ENCODE peak calls at places on chromosomes 4 and X, in four cellular contexts. One of them, this sample, is unnamed.

GRCh38 chr4:152709675-152710438 is 30.1 kb upstream of the TMEM154 start:
- DNase-seq in mesenchymal stem cell: no peak
- DNase-seq in H1: no peak
- DNase-seq in trophoblast cell: peak; percentile 45
- DNase-seq in this sample: no peak

GRCh38 chrX:105758784-105759183 is 63.6 kb upstream of the NRK start:
- DNase-seq in H1: no peak
- DNase-seq in trophoblast cell: peak; percentile 54
- DNase-seq in mesenchymal stem cell: peak; percentile 34
- DNase-seq in this sample: no peak

GRCh38 chrX:9980927-9981326 is 13.8 kb downstream of the CLDN34 start:
- DNase-seq in mesenchymal stem cell: no peak
- DNase-seq in trophoblast cell: no peak
- DNase-seq in H1: no peak
- DNase-seq in this sample: no peak

GRCh38 chrX:38138157-38138556 is 82.5 kb downstream of the SRPX start:
- DNase-seq in mesenchymal stem cell: no peak
- DNase-seq in H1: no peak
- DNase-seq in trophoblast cell: no peak
- DNase-seq in this sample: no peak

GRCh38 chrX:137749282-137749681 is 183.4 kb downstream of the ZIC3 start:
- DNase-seq in trophoblast cell: no peak
- DNase-seq in H1: no peak
- DNase-seq in mesenchymal stem cell: no peak
- DNase-seq in this sample: no peak

GRCh38 chr4:173494013-173494970 is 35.7 kb downstream of the HAND2 start:
- DNase-seq in mesenchymal stem cell: peak; percentile 65
- DNase-seq in trophoblast cell: peak; percentile 77
- DNase-seq in H1: peak; percentile 69
- DNase-seq in this sample: no peak

GRCh38 chr4:54625391-54625790 is 32.4 kb upstream of the KIT start:
- DNase-seq in H1: no peak
- DNase-seq in mesenchymal stem cell: peak; percentile 38
- DNase-seq in trophoblast cell: peak; percentile 88
- DNase-seq in this sample: no peak

GRCh38 chrX:135295238-135295943 is 13.9 kb upstream of the ETDC start:
- DNase-seq in H1: peak; percentile 63
- DNase-seq in mesenchymal stem cell: peak; percentile 47
- DNase-seq in trophoblast cell: peak; percentile 42
- DNase-seq in this sample: peak; percentile 18

GRCh38 chr4:162959056-162959455 is 207.6 kb downstream of the NAF1 start:
- DNase-seq in H1: peak; percentile 46
- DNase-seq in trophoblast cell: peak; percentile 26
- DNase-seq in mesenchymal stem cell: no peak
- DNase-seq in this sample: no peak

GRCh38 chr4:128155231-128155855 is 94.2 kb downstream of the LARP1B start:
- DNase-seq in trophoblast cell: no peak
- DNase-seq in mesenchymal stem cell: no peak
- DNase-seq in H1: no peak
- DNase-seq in this sample: no peak

GRCh38 chrX:17605676-17606075 is 131.6 kb upstream of the SCML1 start:
- DNase-seq in H1: no peak
- DNase-seq in trophoblast cell: peak; percentile 16
- DNase-seq in mesenchymal stem cell: peak; percentile 42
- DNase-seq in this sample: no peak

GRCh38 chr4:46270986-46271596 is 118.8 kb downstream of the GABRA2 start:
- DNase-seq in mesenchymal stem cell: peak; percentile 49
- DNase-seq in trophoblast cell: peak; percentile 34
- DNase-seq in H1: no peak
- DNase-seq in this sample: no peak

GRCh38 chr4:109690690-109691410 is 12.4 kb downstream of the CASP6 start:
- DNase-seq in H1: no peak
- DNase-seq in mesenchymal stem cell: no peak
- DNase-seq in trophoblast cell: no peak
- DNase-seq in this sample: no peak

GRCh38 chrX:9189286-9189685 is 155.4 kb upstream of the FAM9B start:
- DNase-seq in mesenchymal stem cell: peak; percentile 13
- DNase-seq in H1: no peak
- DNase-seq in trophoblast cell: no peak
- DNase-seq in this sample: no peak

GRCh38 chrX:149937881-149938426 is 337 bp downstream of the EOLA2 start:
- DNase-seq in mesenchymal stem cell: no peak
- DNase-seq in trophoblast cell: no peak
- DNase-seq in H1: no peak
- DNase-seq in this sample: no peak

GRCh38 chrX:19906293-19906692 is 18.9 kb upstream of the SH3KBP1 start:
- DNase-seq in trophoblast cell: no peak
- DNase-seq in H1: no peak
- DNase-seq in mesenchymal stem cell: no peak
- DNase-seq in this sample: no peak

GRCh38 chr4:186676531-186677158 is 47.0 kb downstream of the FAT1 start:
- DNase-seq in mesenchymal stem cell: peak; percentile 94
- DNase-seq in H1: no peak
- DNase-seq in trophoblast cell: peak; percentile 80
- DNase-seq in this sample: no peak

GRCh38 chr4:53744446-53745160 is 153.3 kb upstream of the LNX1 start:
- DNase-seq in mesenchymal stem cell: no peak
- DNase-seq in trophoblast cell: no peak
- DNase-seq in H1: no peak
- DNase-seq in this sample: no peak

GRCh38 chr4:94416335-94416734 is 35.4 kb upstream of the PDLIM5 start:
- DNase-seq in trophoblast cell: no peak
- DNase-seq in H1: no peak
- DNase-seq in mesenchymal stem cell: no peak
- DNase-seq in this sample: no peak

GRCh38 chr4:26176621-26177121 is 144.1 kb upstream of the RBPJ start:
- DNase-seq in mesenchymal stem cell: no peak
- DNase-seq in H1: no peak
- DNase-seq in trophoblast cell: no peak
- DNase-seq in this sample: no peak

GRCh38 chr4:94758141-94758699 is 465 bp downstream of the BMPR1B start:
- DNase-seq in trophoblast cell: peak; percentile 47
- DNase-seq in mesenchymal stem cell: peak; percentile 26
- DNase-seq in H1: peak; percentile 84
- DNase-seq in this sample: peak; percentile 42

GRCh38 chr4:16029329-16029728 is 54.5 kb downstream of the PROM1 start:
- DNase-seq in mesenchymal stem cell: peak; percentile 54
- DNase-seq in trophoblast cell: peak; percentile 18
- DNase-seq in H1: no peak
- DNase-seq in this sample: no peak

GRCh38 chr4:186078977-186079697 is 10.2 kb downstream of the TLR3 start:
- DNase-seq in mesenchymal stem cell: no peak
- DNase-seq in H1: no peak
- DNase-seq in trophoblast cell: peak; percentile 91
- DNase-seq in this sample: no peak

GRCh38 chr4:106987314-106987713 is 48.8 kb downstream of the DKK2 start:
- DNase-seq in mesenchymal stem cell: no peak
- DNase-seq in H1: no peak
- DNase-seq in trophoblast cell: peak; percentile 43
- DNase-seq in this sample: no peak

GRCh38 chrX:1521459-1521956 is 15.5 kb downstream of the P2RY8 start:
- DNase-seq in trophoblast cell: peak; percentile 15
- DNase-seq in H1: peak; percentile 46
- DNase-seq in mesenchymal stem cell: no peak
- DNase-seq in this sample: no peak

GRCh38 chr4:105281016-105281415 is 134.3 kb downstream of the TET2 start:
- DNase-seq in H1: no peak
- DNase-seq in trophoblast cell: no peak
- DNase-seq in mesenchymal stem cell: no peak
- DNase-seq in this sample: no peak

GRCh38 chr4:15232725-15233597 is 194.9 kb upstream of the C1QTNF7 start:
- DNase-seq in mesenchymal stem cell: peak; percentile 68
- DNase-seq in trophoblast cell: peak; percentile 71
- DNase-seq in H1: no peak
- DNase-seq in this sample: no peak

GRCh38 chr4:108205859-108206258 is 37.1 kb upstream of the LEF1 start:
- DNase-seq in H1: no peak
- DNase-seq in mesenchymal stem cell: no peak
- DNase-seq in trophoblast cell: no peak
- DNase-seq in this sample: no peak

DNA sequence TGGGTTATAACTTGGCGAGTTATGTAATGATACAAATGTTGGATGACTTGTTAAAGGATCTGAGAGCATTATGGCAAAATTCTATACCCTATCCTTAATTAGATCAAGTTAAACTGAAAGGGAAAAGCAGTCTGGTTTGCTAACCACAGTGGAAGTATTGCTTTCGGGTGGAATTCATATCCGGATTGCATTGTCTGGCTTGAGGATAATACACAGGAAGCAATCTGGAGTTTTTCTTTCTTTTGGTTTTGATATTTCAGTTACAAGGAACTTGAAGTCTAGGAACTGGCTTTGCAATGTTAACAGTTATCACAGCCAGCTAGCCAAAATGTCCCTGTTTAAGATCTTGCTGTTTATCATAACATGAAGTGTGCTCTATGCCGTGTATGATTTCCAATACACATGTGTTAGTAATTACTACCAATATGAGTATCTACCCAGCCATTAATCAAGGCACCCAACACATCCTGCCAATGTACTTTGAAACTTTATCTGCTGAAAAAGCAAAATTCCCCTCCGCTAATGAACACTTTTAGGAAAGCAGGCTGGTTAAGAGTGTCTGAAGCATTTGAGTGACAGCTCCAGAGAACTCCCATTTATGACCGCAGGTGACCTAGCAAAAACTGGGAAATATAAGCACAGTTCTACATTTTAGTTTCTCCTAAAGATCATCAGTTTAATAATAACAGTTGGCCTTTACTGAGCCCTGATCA is 146.4 kb downstream of the PALLD start:
- DNase-seq in H1: no peak
- DNase-seq in mesenchymal stem cell: no peak
- DNase-seq in trophoblast cell: no peak
- DNase-seq in this sample: no peak
- H3K4me3 ChIP-seq in H1: no peak overlapping the region
- H3K4me3 ChIP-seq in mesenchymal stem cell: no peak overlapping the region
- H3K4me3 ChIP-seq in trophoblast cell: no peak overlapping the region
- H3K4me3 ChIP-seq in this sample: no peak overlapping the region

DNA sequence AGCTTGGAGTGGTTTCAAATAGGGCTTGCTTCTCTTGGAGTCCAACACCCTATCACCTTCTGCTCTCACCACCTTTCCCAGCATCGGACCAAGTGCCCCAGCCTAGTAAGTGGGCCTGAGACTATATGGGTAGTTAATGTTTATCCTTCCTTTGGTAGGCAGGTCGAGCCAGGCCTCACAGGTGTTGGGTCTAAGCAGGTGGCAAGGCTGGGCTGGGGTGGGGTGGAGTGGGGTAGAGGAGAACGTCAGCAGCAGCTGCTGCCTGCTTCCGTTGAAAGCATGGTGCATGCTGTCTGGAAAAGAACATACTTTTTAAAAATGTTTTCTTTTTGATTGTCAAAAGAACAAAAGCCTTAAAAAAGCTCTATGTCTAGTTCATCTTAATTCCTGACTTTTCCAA is 1.3 kb downstream of the DRP2 start:
- DNase-seq in H1: no peak
- DNase-seq in mesenchymal stem cell: no peak
- DNase-seq in trophoblast cell: no peak
- DNase-seq in this sample: no peak
- H3K23ac ChIP-seq in H1: no peak overlapping the region
- H3K23ac ChIP-seq in mesenchymal stem cell: no peak overlapping the region
- H3K23ac ChIP-seq in trophoblast cell: no peak overlapping the region
- H3K23ac ChIP-seq in this sample: no peak overlapping the region

GRCh38 chrX:2741386-2741785 is 10.5 kb upstream of the XG start:
- DNase-seq in H1: no peak
- DNase-seq in mesenchymal stem cell: no peak
- DNase-seq in trophoblast cell: no peak
- DNase-seq in this sample: no peak
- H2BK12ac ChIP-seq in H1: no peak overlapping the region
- H2BK12ac ChIP-seq in mesenchymal stem cell: no peak overlapping the region
- H2BK12ac ChIP-seq in trophoblast cell: no peak overlapping the region
- H2BK12ac ChIP-seq in this sample: no peak overlapping the region

GRCh38 chrX:48522291-48522690 is 683 bp downstream of the EBP start:
- DNase-seq in H1: no peak
- DNase-seq in mesenchymal stem cell: no peak
- DNase-seq in trophoblast cell: no peak
- DNase-seq in this sample: no peak

GRCh38 chrX:48521353-48522243 is at the start of gene EBP:
- DNase-seq in trophoblast cell: peak; percentile 92
- DNase-seq in H1: peak; percentile 88
- DNase-seq in mesenchymal stem cell: peak; percentile 88
- DNase-seq in this sample: peak; percentile 71

GRCh38 chrX:48520455-48520854 is 1.2 kb upstream of the EBP start:
- DNase-seq in trophoblast cell: no peak
- DNase-seq in mesenchymal stem cell: no peak
- DNase-seq in H1: no peak
- DNase-seq in this sample: no peak

GRCh38 chrX:48520976-48521352 is 644 bp upstream of the EBP start:
- DNase-seq in H1: no peak
- DNase-seq in trophoblast cell: no peak
- DNase-seq in mesenchymal stem cell: no peak
- DNase-seq in this sample: no peak

GRCh38 chrX:48523682-48524081 is 2.1 kb downstream of the EBP start:
- DNase-seq in mesenchymal stem cell: no peak
- DNase-seq in trophoblast cell: no peak
- DNase-seq in H1: no peak
- DNase-seq in this sample: no peak
- H3K4me3 ChIP-seq in mesenchymal stem cell: no peak overlapping the region
- H3K4me3 ChIP-seq in trophoblast cell: no peak overlapping the region
- H3K4me3 ChIP-seq in H1: no peak overlapping the region
- H3K4me3 ChIP-seq in this sample: no peak overlapping the region

DNA sequence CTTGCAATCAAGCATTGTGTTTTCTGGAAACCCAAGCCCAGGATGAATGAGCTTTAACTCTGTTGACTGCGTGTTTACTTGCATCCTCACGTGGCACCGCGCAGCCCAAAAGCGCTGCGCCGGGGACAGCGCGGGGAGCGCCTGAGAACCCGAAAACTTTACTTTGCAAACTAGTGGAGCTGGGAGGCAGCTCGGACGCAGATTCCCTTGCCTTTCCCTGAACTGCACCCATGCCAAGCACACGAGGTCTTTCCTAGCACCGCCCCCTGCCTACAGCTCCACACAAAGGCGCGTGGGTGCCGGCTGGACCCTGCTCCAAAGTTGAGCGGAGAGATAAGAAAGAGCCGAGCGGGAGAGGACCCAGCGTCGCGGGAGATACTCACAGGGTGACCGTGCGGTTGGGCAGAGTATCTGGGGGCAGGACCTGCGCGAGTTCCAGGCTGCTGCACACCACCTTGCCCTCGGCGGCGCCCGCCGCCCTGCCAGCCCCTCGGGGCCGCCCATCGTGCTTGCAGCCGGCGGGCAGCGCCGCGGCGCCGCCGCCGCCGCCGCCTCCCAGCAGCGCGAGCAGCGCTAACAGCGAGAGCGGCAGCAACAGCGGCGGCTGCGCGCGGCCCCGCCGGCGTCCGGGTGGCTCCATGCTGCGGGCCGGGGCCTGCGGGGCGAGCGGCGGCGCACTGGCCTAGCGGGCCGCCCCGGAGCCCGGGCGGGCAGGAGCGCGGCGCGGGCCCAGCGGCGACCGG is 550 bp downstream of the ADGRA3 start:
- DNase-seq in H1: peak; percentile 76
- DNase-seq in trophoblast cell: peak; percentile 69
- DNase-seq in mesenchymal stem cell: peak; percentile 79
- DNase-seq in this sample: peak; percentile 60
- H3K23ac ChIP-seq in H1: no peak overlapping the region
- H3K23ac ChIP-seq in trophoblast cell: peak overlapping the region; percentile 86
- H3K23ac ChIP-seq in mesenchymal stem cell: no peak overlapping the region
- H3K23ac ChIP-seq in this sample: no peak overlapping the region

GRCh38 chrX:111680988-111681779 is at the start of gene ALG13:
- DNase-seq in mesenchymal stem cell: peak; percentile 91
- DNase-seq in H1: peak; percentile 81
- DNase-seq in trophoblast cell: peak; percentile 90
- DNase-seq in this sample: peak; percentile 62
- H2BK12ac ChIP-seq in mesenchymal stem cell: no peak within 1 kb of the TSS
- H2BK12ac ChIP-seq in H1: no peak within 1 kb of the TSS
- H2BK12ac ChIP-seq in trophoblast cell: no peak within 1 kb of the TSS
- H2BK12ac ChIP-seq in this sample: no peak within 1 kb of the TSS